ENCODE peak calls at places on chromosomes 1 and 21, in four cellular contexts. C is Panc1, Q is K562, N is HCT116. T is an unnamed sample.

GRCh38 chr1:47647327-47647845 is 209.5 kb downstream of the FOXD2 start:
- DNase-seq in C (no peak), Q (no peak), N (no peak), T (no peak)

GRCh38 chr1:236451796-236452373 is 57.8 kb downstream of the EDARADD start:
- DNase-seq in C (no peak), Q (peak; percentile 72), N (peak; percentile 22), T (no peak)

GRCh38 chr1:98704474-98704873 is 43.0 kb downstream of the SNX7 start:
- DNase-seq in C (no peak), Q (no peak), N (no peak), T (no peak)

GRCh38 chr1:39646232-39647081 is 7.0 kb upstream of the HEYL start:
- DNase-seq in C (no peak), Q (peak; percentile 62), N (no peak), T (peak; percentile 28)

GRCh38 chr1:196160066-196160795 is 448.0 kb downstream of the KCNT2 start:
- DNase-seq in C (no peak), Q (no peak), N (no peak), T (no peak)

GRCh38 chr1:185670187-185670627 is 64.0 kb upstream of the HMCN1 start:
- DNase-seq in C (no peak), Q (no peak), N (no peak), T (no peak)

GRCh38 chr1:59553381-59553780 is 256.5 kb downstream of the FGGY start:
- DNase-seq in C (no peak), Q (no peak), N (no peak), T (no peak)

GRCh38 chr1:17550684-17551584 is 11.4 kb downstream of the ARHGEF10L start:
- DNase-seq in C (no peak), Q (no peak), N (no peak), T (no peak)

GRCh38 chr1:106937104-106937503 is 119.4 kb upstream of the PRMT6 start:
- DNase-seq in C (no peak), Q (no peak), N (no peak), T (no peak)

GRCh38 chr1:3241236-3241550 is 172.2 kb downstream of the PRDM16 start:
- DNase-seq in C (no peak), Q (no peak), N (no peak), T (no peak)

DNA sequence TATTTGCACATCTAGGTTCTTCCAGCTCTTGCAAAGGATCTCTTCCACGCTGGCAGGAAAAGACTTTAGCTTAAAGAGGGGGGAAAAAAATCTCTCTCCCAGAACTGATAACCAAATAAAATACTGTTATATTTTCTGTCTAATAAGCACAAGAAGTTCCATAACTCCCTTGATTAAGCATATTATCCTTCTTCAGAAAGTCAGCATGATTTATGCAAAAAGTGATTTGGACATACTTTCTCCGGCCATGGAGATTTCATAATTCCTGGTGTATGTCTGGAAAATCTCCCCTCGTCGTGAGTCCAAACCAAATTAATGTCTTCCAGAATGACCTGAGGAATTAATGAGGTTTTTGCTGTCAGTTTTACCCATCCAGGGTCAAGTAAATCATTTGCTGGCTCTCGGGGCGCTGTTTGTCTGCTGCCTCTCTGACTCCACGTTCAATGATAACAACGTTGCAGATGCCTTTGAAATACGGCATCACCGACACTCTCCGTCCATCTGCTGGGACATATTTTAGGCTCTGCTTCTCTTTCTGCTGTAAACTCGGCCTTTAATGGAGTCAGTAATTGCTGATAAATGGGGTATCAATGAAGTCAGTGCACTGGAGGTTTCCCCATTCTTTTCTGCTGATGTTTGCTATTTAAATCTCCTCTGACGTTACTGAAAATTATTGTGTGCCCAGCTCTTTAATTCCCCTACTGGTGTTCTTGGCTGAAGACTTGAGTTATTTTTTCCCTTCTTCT is 112.9 kb downstream of the HLX start:
- DNase-seq in C (no peak), Q (no peak), N (no peak), T (no peak)
- TF ChIP-seq POLR2AphosphoS5 in C (no peak), Q (no peak), N (no peak), T (no peak)

DNA sequence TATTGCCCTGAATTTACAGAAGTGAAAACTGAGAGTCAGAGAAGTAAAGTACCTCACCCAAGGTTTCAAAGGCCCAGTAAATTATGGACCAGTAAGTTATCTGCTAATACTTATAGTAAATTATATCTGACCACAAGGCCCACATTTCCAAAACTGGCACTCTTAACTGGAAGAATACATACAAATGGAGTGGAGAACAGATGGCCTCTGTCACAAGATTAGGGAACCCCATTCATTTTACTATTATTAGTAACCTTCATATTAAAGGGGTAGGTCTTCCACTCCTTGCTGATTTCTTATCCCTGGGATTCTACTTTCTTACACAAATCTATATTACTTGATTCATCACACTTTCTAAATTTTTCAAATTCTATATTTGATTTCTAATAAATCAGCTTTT is 588.8 kb downstream of the NEGR1 start:
- DNase-seq in C (no peak), Q (no peak), N (no peak), T (no peak)
- H3K4me3 ChIP-seq in C (no peak overlapping the region), Q (no peak overlapping the region), N (no peak overlapping the region), T (no peak overlapping the region)

GRCh38 chr1:248194117-248194516 is 2.9 kb upstream of the OR2M3 start:
- DNase-seq in C (no peak), Q (no peak), N (no peak), T (no peak)
- H3K9me3 ChIP-seq in C (no peaks in the 10 kb centered on the region), Q (no peaks in the 10 kb centered on the region), N (peaks cover 4% of the 10 kb centered on the region), T (no peaks in the 10 kb centered on the region)

GRCh38 chr1:36977736-36978314 is 56.5 kb downstream of the GRIK3 start:
- DNase-seq in C (no peak), Q (no peak), N (no peak), T (no peak)
- TF ChIP-seq POLR2AphosphoS5 in C (no peak), Q (no peak), N (no peak), T (no peak)

GRCh38 chr1:112778136-112778535 is 63.0 kb upstream of the PPM1J start:
- DNase-seq in C (no peak), Q (no peak), N (no peak), T (no peak)
- H3K4me3 ChIP-seq in C (no peak overlapping the region), Q (no peak overlapping the region), N (no peak overlapping the region), T (no peak overlapping the region)

GRCh38 chr21:23950344-23950743 is 1656.9 kb downstream of the MRPL39 start:
- DNase-seq in C (no peak), Q (no peak), N (no peak), T (no peak)
- H3K9me3 ChIP-seq in C (no peaks in the 10 kb centered on the region), Q (peaks cover 2% of the 10 kb centered on the region), N (peaks cover 38% of the 10 kb centered on the region), T (no peaks in the 10 kb centered on the region)

T was measured in breast epithelium.